ENCODE peak calls at places on chromosomes 16 and 17, in nine cellular contexts. J, V, H, M, A, B, W, G and I are unnamed samples.

GRCh38 chr17:309361-309888 is 43.2 kb downstream of the RPH3AL start:
- DNase-seq in J (no peak), V (peak), H (no peak), M (peak), A (no peak), B (peak), W (no peak), G (no peak), I (no peak)

GRCh38 chr17:75822119-75822799 is 21.9 kb downstream of the UNC13D start:
- DNase-seq in J (no peak), V (no peak), H (no peak), M (no peak), A (no peak), B (no peak), W (no peak), G (no peak), I (no peak)

GRCh38 chr17:80969030-80969673 is 22.5 kb upstream of the CHMP6 start:
- DNase-seq in J (no peak), V (no peak), H (no peak), M (no peak), A (no peak), B (no peak), W (no peak), G (no peak), I (no peak)

GRCh38 chr17:67136191-67137025 is 92.1 kb downstream of the CACNG1 start:
- DNase-seq in J (no peak), V (no peak), H (no peak), M (no peak), A (no peak), B (no peak), W (no peak), G (no peak), I (no peak)

GRCh38 chr16:21227886-21228285 is 5.6 kb upstream of the ANKS4B start:
- DNase-seq in J (no peak), V (no peak), H (no peak), M (no peak), A (no peak), B (no peak), W (no peak), G (no peak), I (no peak)

GRCh38 chr16:69064164-69064563 is 41.3 kb upstream of the HAS3 start:
- DNase-seq in J (no peak), V (no peak), H (no peak), M (no peak), A (no peak), B (peak), W (no peak), G (no peak), I (no peak)

GRCh38 chr16:64657316-64658011 is 464.4 kb downstream of the CDH11 start:
- DNase-seq in J (no peak), V (no peak), H (no peak), M (no peak), A (no peak), B (no peak), W (no peak), G (no peak), I (no peak)

GRCh38 chr16:19410435-19411153 is 7.1 kb upstream of the TMC5 start:
- DNase-seq in J (no peak), V (peak), H (no peak), M (peak), A (no peak), B (peak), W (no peak), G (no peak), I (no peak)

GRCh38 chr17:6439951-6440350 is 4.3 kb upstream of the PIMREG start:
- DNase-seq in J (no peak), V (no peak), H (no peak), M (no peak), A (no peak), B (no peak), W (no peak), G (no peak), I (no peak)

GRCh38 chr17:50638851-50639767 is 4.4 kb downstream of the ABCC3 start:
- DNase-seq in J (peak), V (no peak), H (no peak), M (no peak), A (peak), B (peak), W (no peak), G (peak), I (peak)

GRCh38 chr16:50011707-50012106 is 13.3 kb upstream of the CNEP1R1 start:
- DNase-seq in J (no peak), V (no peak), H (no peak), M (no peak), A (no peak), B (no peak), W (no peak), G (no peak), I (no peak)

GRCh38 chr17:58337126-58337599 is 8.6 kb upstream of the TSPOAP1 start:
- DNase-seq in J (no peak), V (no peak), H (no peak), M (no peak), A (no peak), B (no peak), W (no peak), G (no peak), I (no peak)

GRCh38 chr17:7191571-7192270 is 12.6 kb upstream of the ASGR1 start:
- DNase-seq in J (no peak), V (peak), H (no peak), M (no peak), A (no peak), B (peak), W (no peak), G (no peak), I (no peak)

GRCh38 chr16:12245923-12246290 is 269.4 kb downstream of the SNX29 start:
- DNase-seq in J (no peak), V (no peak), H (no peak), M (no peak), A (no peak), B (no peak), W (no peak), G (no peak), I (no peak)

GRCh38 chr16:13067648-13068047 is 166.2 kb downstream of the SHISA9 start:
- DNase-seq in J (no peak), V (no peak), H (no peak), M (no peak), A (no peak), B (no peak), W (no peak), G (no peak), I (no peak)

GRCh38 chr17:68600881-68601564 is at the start of gene FAM20A:
- DNase-seq in J (no peak), V (peak), H (no peak), M (peak), A (no peak), B (no peak), W (no peak), G (no peak), I (no peak)